ENCODE peak calls at places on chromosomes 3 and 15, in seven cellular contexts. U, Y, F, S, Q, R and B are unnamed samples.

GRCh38 chr3:64345351-64345750 is 120.1 kb upstream of the PRICKLE2 start:
- DNase-seq in U (no peak), Y (no peak), F (peak), S (no peak), Q (peak), R (no peak), B (no peak)

GRCh38 chr15:70559223-70559823 is 204.0 kb downstream of the UACA start:
- DNase-seq in U (peak), Y (peak), F (no peak), S (no peak), Q (no peak), R (no peak), B (peak)

GRCh38 chr15:65869954-65870871 is 922 bp downstream of the RAB11A start:
- DNase-seq in U (no peak), Y (peak), F (peak), S (no peak), Q (no peak), R (no peak), B (peak)

GRCh38 chr3:174156200-174156599 is 702.9 kb upstream of the NAALADL2 start:
- DNase-seq in U (no peak), Y (no peak), F (no peak), S (no peak), Q (no peak), R (no peak), B (no peak)

GRCh38 chr3:105827959-105828358 is 40.9 kb downstream of the CBLB start:
- DNase-seq in U (no peak), Y (peak), F (peak), S (no peak), Q (no peak), R (no peak), B (no peak)

GRCh38 chr3:98521897-98522537 is 685 bp downstream of the CLDND1 start:
- DNase-seq in U (peak), Y (peak), F (peak), S (no peak), Q (peak), R (no peak), B (peak)

GRCh38 chr3:48248095-48248863 is 7.4 kb downstream of the ZNF589 start:
- DNase-seq in U (no peak), Y (no peak), F (no peak), S (no peak), Q (no peak), R (no peak), B (no peak)

GRCh38 chr3:177478170-177478859 is 281.0 kb upstream of the TBL1XR1 start:
- DNase-seq in U (no peak), Y (peak), F (peak), S (no peak), Q (no peak), R (no peak), B (no peak)

GRCh38 chr3:194936659-194937058 is 251.0 kb downstream of the FAM43A start:
- DNase-seq in U (no peak), Y (no peak), F (no peak), S (no peak), Q (no peak), R (no peak), B (no peak)

GRCh38 chr3:136142592-136142991 is 53.5 kb downstream of the MSL2 start:
- DNase-seq in U (no peak), Y (no peak), F (peak), S (no peak), Q (peak), R (no peak), B (no peak)

GRCh38 chr3:171307988-171308387 is 152.2 kb downstream of the TNIK start:
- DNase-seq in U (no peak), Y (no peak), F (no peak), S (no peak), Q (no peak), R (no peak), B (no peak)